ENCODE peak calls at places on chromosomes 1 and 21, in nine cellular contexts. O is ovary, H is tibial nerve, R is stomach, T is esophagus muscularis mucosa, S is A549, Q is H1, C is suprapubic skin, A is SK-N-SH. K is an unnamed sample.

GRCh38 chr1:111320066-111320879 is 29.6 kb downstream of the CHIA start:
- DNase-seq in R (no peak), A (no peak), S (no peak), T (no peak), H (no peak), O (no peak), C (no peak), Q (no peak), K (no peak)

GRCh38 chr1:16474166-16474800 is 33.8 kb downstream of the NECAP2 start:
- DNase-seq in C (no peak), T (no peak), R (no peak), A (no peak), Q (no peak), S (no peak), H (no peak), O (peak; percentile 33), K (no peak)

GRCh38 chr1:228089520-228090380 is 7.2 kb downstream of the ARF1 start:
- DNase-seq in C (no peak), T (no peak), Q (no peak), S (no peak), H (no peak), R (peak; percentile 25), O (peak; percentile 30), A (no peak), K (peak; percentile 10)

GRCh38 chr1:15956150-15956549 is 19.8 kb downstream of the ZBTB17 start:
- DNase-seq in Q (no peak), O (no peak), S (no peak), R (no peak), A (no peak), H (no peak), T (no peak), C (no peak), K (no peak)

GRCh38 chr1:17635276-17635675 is 95.8 kb downstream of the ARHGEF10L start:
- DNase-seq in H (no peak), T (no peak), O (no peak), Q (no peak), R (no peak), A (no peak), S (no peak), C (no peak), K (no peak)

GRCh38 chr1:184970691-184971161 is 3.6 kb downstream of the NIBAN1 start:
- DNase-seq in A (no peak), O (no peak), T (no peak), H (no peak), Q (no peak), C (no peak), S (no peak), R (no peak), K (no peak)

GRCh38 chr1:155816351-155816750 is 40.7 kb downstream of the GON4L start:
- DNase-seq in C (no peak), S (no peak), Q (no peak), H (no peak), R (no peak), T (no peak), O (no peak), A (no peak), K (no peak)

GRCh38 chr1:68962711-68963110 is 465.8 kb upstream of the DEPDC1 start:
- DNase-seq in S (no peak), H (no peak), C (no peak), A (no peak), Q (no peak), R (no peak), O (no peak), T (no peak), K (no peak)

GRCh38 chr1:58768971-58769808 is 14.7 kb downstream of the JUN start:
- DNase-seq in A (peak; percentile 73), H (peak; percentile 81), T (no peak), O (peak; percentile 91), R (peak; percentile 85), S (peak; percentile 45), Q (no peak), C (peak; percentile 93), K (peak; percentile 78)

GRCh38 chr1:75937034-75937433 is 4.8 kb upstream of the ASB17 start:
- DNase-seq in T (no peak), Q (no peak), A (no peak), O (no peak), R (no peak), H (no peak), C (no peak), S (no peak), K (no peak)

GRCh38 chr1:188620236-188620635 is 1791.5 kb downstream of the PLA2G4A start:
- DNase-seq in T (no peak), C (no peak), A (no peak), Q (no peak), H (no peak), R (no peak), S (no peak), O (no peak), K (no peak)

GRCh38 chr1:62778208-62778607 is 5.7 kb upstream of the ATG4C start:
- DNase-seq in T (no peak), O (no peak), Q (no peak), C (no peak), S (no peak), H (no peak), A (no peak), R (no peak), K (no peak)

GRCh38 chr1:231576804-231577718 is 48.6 kb downstream of the TSNAX start:
- DNase-seq in R (no peak), H (no peak), S (peak; percentile 37), A (no peak), O (no peak), T (no peak), Q (no peak), C (no peak), K (no peak)

GRCh38 chr1:111361761-111362160 is 65.8 kb downstream of the OVGP1 start:
- DNase-seq in Q (no peak), H (no peak), S (no peak), A (no peak), R (no peak), C (no peak), T (no peak), O (no peak), K (no peak)

GRCh38 chr21:45834821-45835293 is 146.7 kb upstream of the COL6A1 start:
- DNase-seq in C (peak; percentile 65), S (no peak), A (no peak), R (no peak), T (no peak), H (no peak), Q (no peak), O (no peak), K (no peak)
- TF ChIP-seq EP300 in C (no peak), S (no peak), A (no peak), R (no peak), T (no peak), H (no peak), Q (no peak), O (no peak), K (no peak)

DNA sequence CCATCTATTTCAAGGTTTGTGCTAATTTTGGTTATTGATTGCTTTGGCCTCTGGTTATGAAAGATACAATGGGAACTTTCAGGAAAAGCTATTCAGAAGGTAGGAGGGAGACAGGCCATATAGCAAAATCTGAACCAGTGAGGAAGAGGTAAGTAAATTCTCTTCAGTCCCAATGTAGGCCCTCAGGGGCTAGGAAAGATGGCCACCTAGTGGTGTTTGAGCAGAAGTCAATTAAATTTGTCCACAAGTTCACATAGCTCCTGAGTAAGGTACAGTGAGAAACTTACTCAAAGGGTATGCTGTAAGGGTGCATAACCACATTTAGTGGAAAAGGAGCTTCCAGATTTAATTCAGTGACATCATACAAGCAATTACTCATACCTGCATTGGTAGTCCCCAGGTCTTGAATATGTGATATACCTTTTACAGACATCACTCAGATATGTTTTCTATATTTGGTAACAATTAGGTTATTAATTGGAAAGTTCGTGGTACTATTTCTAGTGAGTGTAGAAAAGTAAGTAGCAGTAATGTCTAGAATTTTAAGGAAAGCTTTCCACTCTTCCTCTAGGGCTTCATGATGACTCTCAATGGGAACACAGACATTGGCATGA is 21.4 kb upstream of the FMO1 start:
- DNase-seq in R (peak; percentile 55), H (no peak), S (peak; percentile 43), C (no peak), Q (no peak), A (peak; percentile 26), T (no peak), O (no peak), K (peak; percentile 47)
- TF ChIP-seq EP300 in R (no peak), H (no peak), S (no peak), C (no peak), Q (no peak), A (no peak), T (no peak), O (no peak), K (no peak)

GRCh38 chr1:245390975-245391374 is 236.2 kb downstream of the KIF26B start:
- DNase-seq in S (no peak), H (no peak), A (no peak), C (no peak), R (no peak), O (no peak), Q (no peak), T (no peak), K (no peak)

GRCh38 chr1:245389878-245390277 is 235.1 kb downstream of the KIF26B start:
- DNase-seq in Q (no peak), C (no peak), O (no peak), S (no peak), H (no peak), T (no peak), R (no peak), A (no peak), K (no peak)

GRCh38 chr1:245396615-245397014 is 241.8 kb downstream of the KIF26B start:
- DNase-seq in C (no peak), S (no peak), A (no peak), T (no peak), Q (no peak), H (no peak), O (no peak), R (no peak), K (no peak)

GRCh38 chr1:245398180-245398579 is 243.4 kb downstream of the KIF26B start:
- DNase-seq in C (no peak), R (no peak), Q (no peak), H (no peak), O (no peak), S (no peak), T (no peak), A (no peak), K (no peak)

GRCh38 chr1:245393694-245394093 is 238.9 kb downstream of the KIF26B start:
- DNase-seq in C (no peak), H (no peak), S (no peak), Q (no peak), R (no peak), O (no peak), A (no peak), T (no peak), K (no peak)
- TF ChIP-seq EP300 in C (no peak), H (no peak), S (no peak), Q (no peak), R (no peak), O (no peak), A (no peak), T (no peak), K (no peak)

GRCh38 chr1:2180297-2181245 is 14.0 kb downstream of the FAAP20 start:
- DNase-seq in O (no peak), S (no peak), H (no peak), T (no peak), Q (no peak), A (no peak), R (no peak), C (no peak), K (no peak)
- TF ChIP-seq EP300 in O (no peak), S (no peak), H (no peak), T (no peak), Q (no peak), A (no peak), R (no peak), C (no peak), K (no peak)